ENCODE peak calls at places on chromosome 7, in nine cellular contexts. One of them, this sample, is unnamed.

GRCh38 chr7:135650831-135651573 is 11.3 kb upstream of the STMP1 start:
- DNase-seq in non-pigmented ciliary epithelial cell: no peak
- DNase-seq in nucleus accumbens: peak
- DNase-seq in NCI-H1105 treated with DMSO at 0.1 percent for 48 hours: no peak
- DNase-seq in iPS-NIHi11: no peak
- DNase-seq in left ventricle myocardium superior: no peak
- DNase-seq in astrocyte of the hippocampus: peak
- DNase-seq in NCI-H774: no peak
- DNase-seq in retina: no peak
- DNase-seq in this sample: no peak

GRCh38 chr7:157564518-157565177 is 227.8 kb downstream of the DNAJB6 start:
- DNase-seq in astrocyte of the hippocampus: peak
- DNase-seq in nucleus accumbens: no peak
- DNase-seq in iPS-NIHi11: no peak
- DNase-seq in retina: no peak
- DNase-seq in non-pigmented ciliary epithelial cell: peak
- DNase-seq in left ventricle myocardium superior: peak
- DNase-seq in NCI-H1105 treated with DMSO at 0.1 percent for 48 hours: no peak
- DNase-seq in NCI-H774: no peak
- DNase-seq in this sample: no peak

GRCh38 chr7:130962109-130962508 is 228.1 kb upstream of the KLF14 start:
- DNase-seq in astrocyte of the hippocampus: no peak
- DNase-seq in NCI-H774: no peak
- DNase-seq in iPS-NIHi11: no peak
- DNase-seq in nucleus accumbens: no peak
- DNase-seq in left ventricle myocardium superior: no peak
- DNase-seq in NCI-H1105 treated with DMSO at 0.1 percent for 48 hours: no peak
- DNase-seq in retina: no peak
- DNase-seq in non-pigmented ciliary epithelial cell: no peak
- DNase-seq in this sample: no peak

GRCh38 chr7:91520645-91521044 is 256.4 kb downstream of the FZD1 start:
- DNase-seq in NCI-H1105 treated with DMSO at 0.1 percent for 48 hours: no peak
- DNase-seq in astrocyte of the hippocampus: no peak
- DNase-seq in left ventricle myocardium superior: no peak
- DNase-seq in non-pigmented ciliary epithelial cell: no peak
- DNase-seq in NCI-H774: no peak
- DNase-seq in nucleus accumbens: no peak
- DNase-seq in iPS-NIHi11: no peak
- DNase-seq in retina: no peak
- DNase-seq in this sample: no peak

GRCh38 chr7:31017036-31017747 is 34.9 kb upstream of the ADCYAP1R1 start:
- DNase-seq in non-pigmented ciliary epithelial cell: no peak
- DNase-seq in retina: no peak
- DNase-seq in left ventricle myocardium superior: no peak
- DNase-seq in astrocyte of the hippocampus: no peak
- DNase-seq in iPS-NIHi11: peak
- DNase-seq in NCI-H774: no peak
- DNase-seq in NCI-H1105 treated with DMSO at 0.1 percent for 48 hours: no peak
- DNase-seq in nucleus accumbens: no peak
- DNase-seq in this sample: no peak

GRCh38 chr7:30548762-30549344 is 44.2 kb upstream of the GGCT start:
- DNase-seq in astrocyte of the hippocampus: peak
- DNase-seq in NCI-H774: peak
- DNase-seq in NCI-H1105 treated with DMSO at 0.1 percent for 48 hours: peak
- DNase-seq in retina: peak
- DNase-seq in left ventricle myocardium superior: peak
- DNase-seq in iPS-NIHi11: peak
- DNase-seq in non-pigmented ciliary epithelial cell: no peak
- DNase-seq in nucleus accumbens: peak
- DNase-seq in this sample: peak

GRCh38 chr7:23022258-23022745 is 8.4 kb upstream of the HYCC1 start:
- DNase-seq in NCI-H774: no peak
- DNase-seq in NCI-H1105 treated with DMSO at 0.1 percent for 48 hours: no peak
- DNase-seq in left ventricle myocardium superior: peak
- DNase-seq in iPS-NIHi11: no peak
- DNase-seq in non-pigmented ciliary epithelial cell: peak
- DNase-seq in nucleus accumbens: no peak
- DNase-seq in retina: no peak
- DNase-seq in astrocyte of the hippocampus: peak
- DNase-seq in this sample: no peak

GRCh38 chr7:13829914-13830603 is 159.4 kb downstream of the ETV1 start:
- DNase-seq in NCI-H1105 treated with DMSO at 0.1 percent for 48 hours: peak
- DNase-seq in nucleus accumbens: no peak
- DNase-seq in NCI-H774: no peak
- DNase-seq in non-pigmented ciliary epithelial cell: no peak
- DNase-seq in iPS-NIHi11: no peak
- DNase-seq in retina: no peak
- DNase-seq in left ventricle myocardium superior: no peak
- DNase-seq in astrocyte of the hippocampus: no peak
- DNase-seq in this sample: no peak

GRCh38 chr7:50207251-50207564 is 97.3 kb upstream of the IKZF1 start:
- DNase-seq in iPS-NIHi11: no peak
- DNase-seq in non-pigmented ciliary epithelial cell: no peak
- DNase-seq in NCI-H774: no peak
- DNase-seq in NCI-H1105 treated with DMSO at 0.1 percent for 48 hours: no peak
- DNase-seq in retina: no peak
- DNase-seq in left ventricle myocardium superior: no peak
- DNase-seq in astrocyte of the hippocampus: no peak
- DNase-seq in nucleus accumbens: no peak
- DNase-seq in this sample: no peak

GRCh38 chr7:47040795-47041194 is 541.1 kb downstream of the TNS3 start:
- DNase-seq in iPS-NIHi11: no peak
- DNase-seq in astrocyte of the hippocampus: no peak
- DNase-seq in retina: no peak
- DNase-seq in NCI-H1105 treated with DMSO at 0.1 percent for 48 hours: no peak
- DNase-seq in nucleus accumbens: no peak
- DNase-seq in NCI-H774: no peak
- DNase-seq in left ventricle myocardium superior: no peak
- DNase-seq in non-pigmented ciliary epithelial cell: no peak
- DNase-seq in this sample: no peak

GRCh38 chr7:30879139-30880089 is 32.2 kb upstream of the AQP1 start:
- DNase-seq in NCI-H774: no peak
- DNase-seq in retina: no peak
- DNase-seq in NCI-H1105 treated with DMSO at 0.1 percent for 48 hours: no peak
- DNase-seq in iPS-NIHi11: peak
- DNase-seq in non-pigmented ciliary epithelial cell: no peak
- DNase-seq in nucleus accumbens: no peak
- DNase-seq in astrocyte of the hippocampus: no peak
- DNase-seq in left ventricle myocardium superior: no peak
- DNase-seq in this sample: no peak

GRCh38 chr7:100612730-100613446 is 548 bp downstream of the MOSPD3 start:
- DNase-seq in left ventricle myocardium superior: no peak
- DNase-seq in non-pigmented ciliary epithelial cell: no peak
- DNase-seq in NCI-H1105 treated with DMSO at 0.1 percent for 48 hours: no peak
- DNase-seq in retina: no peak
- DNase-seq in NCI-H774: no peak
- DNase-seq in astrocyte of the hippocampus: peak
- DNase-seq in iPS-NIHi11: no peak
- DNase-seq in nucleus accumbens: no peak
- DNase-seq in this sample: no peak

GRCh38 chr7:135620980-135621850 is 41.1 kb upstream of the STMP1 start:
- DNase-seq in left ventricle myocardium superior: no peak
- DNase-seq in NCI-H774: peak
- DNase-seq in iPS-NIHi11: peak
- DNase-seq in astrocyte of the hippocampus: peak
- DNase-seq in nucleus accumbens: no peak
- DNase-seq in non-pigmented ciliary epithelial cell: peak
- DNase-seq in NCI-H1105 treated with DMSO at 0.1 percent for 48 hours: peak
- DNase-seq in retina: peak
- DNase-seq in this sample: peak

GRCh38 chr7:130970696-130971095 is 236.7 kb upstream of the KLF14 start:
- DNase-seq in astrocyte of the hippocampus: no peak
- DNase-seq in iPS-NIHi11: no peak
- DNase-seq in nucleus accumbens: no peak
- DNase-seq in NCI-H774: no peak
- DNase-seq in NCI-H1105 treated with DMSO at 0.1 percent for 48 hours: no peak
- DNase-seq in retina: no peak
- DNase-seq in non-pigmented ciliary epithelial cell: no peak
- DNase-seq in left ventricle myocardium superior: no peak
- DNase-seq in this sample: no peak

GRCh38 chr7:84675633-84676034 is 481.0 kb upstream of the SEMA3A start:
- DNase-seq in retina: no peak
- DNase-seq in left ventricle myocardium superior: no peak
- DNase-seq in astrocyte of the hippocampus: no peak
- DNase-seq in nucleus accumbens: no peak
- DNase-seq in NCI-H774: no peak
- DNase-seq in NCI-H1105 treated with DMSO at 0.1 percent for 48 hours: peak
- DNase-seq in non-pigmented ciliary epithelial cell: no peak
- DNase-seq in iPS-NIHi11: no peak
- DNase-seq in this sample: peak

GRCh38 chr7:52936750-52937149 is 98.7 kb upstream of the POM121L12 start:
- DNase-seq in retina: no peak
- DNase-seq in non-pigmented ciliary epithelial cell: no peak
- DNase-seq in astrocyte of the hippocampus: no peak
- DNase-seq in NCI-H774: no peak
- DNase-seq in left ventricle myocardium superior: no peak
- DNase-seq in nucleus accumbens: no peak
- DNase-seq in NCI-H1105 treated with DMSO at 0.1 percent for 48 hours: no peak
- DNase-seq in iPS-NIHi11: no peak
- DNase-seq in this sample: no peak

This sample was measured in NCI-H2227 treated with DMSO at 0.1 percent for 48 hours.